ENCODE peak calls at places on chromosomes 12 and 14, in nine cellular contexts. A, H, I, B, R, T, S, P and Z are unnamed samples.

GRCh38 chr14:97408937-97409860 is 612.0 kb downstream of the VRK1 start:
- DNase-seq in I (no peak), B (no peak), A (no peak), T (no peak), H (no peak), S (peak; percentile 53), R (no peak), P (no peak), Z (no peak)

GRCh38 chr14:21025374-21026151 is 702 bp upstream of the NDRG2 start:
- DNase-seq in I (peak; percentile 82), S (peak; percentile 93), B (peak; percentile 31), P (no peak), H (no peak), A (peak; percentile 57), T (no peak), R (no peak), Z (no peak)

GRCh38 chr12:110826592-110827200 is 20.1 kb upstream of the CCDC63 start:
- DNase-seq in A (peak; percentile 84), T (peak; percentile 68), S (peak; percentile 97), I (peak; percentile 89), R (peak; percentile 92), H (no peak), P (peak; percentile 34), B (peak; percentile 76), Z (peak; percentile 78)

GRCh38 chr14:74404435-74404834 is 21.6 kb downstream of the SYNDIG1L start:
- DNase-seq in T (no peak), B (no peak), P (no peak), R (no peak), A (no peak), H (no peak), I (peak; percentile 48), S (peak; percentile 36), Z (no peak)

GRCh38 chr12:6936642-6937480 is 6.8 kb upstream of the RNU7-1 start:
- DNase-seq in P (no peak), I (no peak), B (no peak), R (peak; percentile 82), S (peak; percentile 92), A (no peak), H (no peak), T (no peak), Z (peak; percentile 70)

GRCh38 chr12:115740586-115741155 is 536.8 kb downstream of the MED13L start:
- DNase-seq in H (no peak), A (no peak), B (no peak), P (no peak), T (no peak), R (no peak), I (no peak), S (no peak), Z (no peak)

GRCh38 chr12:126663304-126664094 is 1598.3 kb downstream of the AACS start:
- DNase-seq in T (no peak), A (peak; percentile 11), P (no peak), H (no peak), S (no peak), I (no peak), R (peak; percentile 32), B (peak; percentile 14), Z (peak; percentile 12)

GRCh38 chr12:47312147-47312546 is 232.4 kb upstream of the AMIGO2 start:
- DNase-seq in B (no peak), I (no peak), P (no peak), S (no peak), T (no peak), R (no peak), H (no peak), A (no peak), Z (no peak)

GRCh38 chr12:98274430-98275130 is 240.8 kb upstream of the TMPO start:
- DNase-seq in H (no peak), I (no peak), A (no peak), P (no peak), T (no peak), R (peak; percentile 85), S (no peak), B (no peak), Z (peak; percentile 34)

GRCh38 chr12:95763809-95764253 is 26.7 kb downstream of the NTN4 start:
- DNase-seq in S (no peak), P (no peak), T (no peak), B (no peak), R (no peak), A (peak; percentile 29), I (no peak), H (no peak), Z (no peak)

GRCh38 chr14:100892496-100893227 is 10.9 kb downstream of the RTL1 start:
- DNase-seq in S (peak; percentile 32), T (no peak), A (no peak), H (no peak), R (no peak), I (peak; percentile 24), P (no peak), B (no peak), Z (no peak)

GRCh38 chr14:80538633-80539375 is 327.5 kb upstream of the DIO2 start:
- DNase-seq in B (no peak), I (no peak), P (no peak), A (no peak), S (no peak), R (no peak), H (no peak), T (no peak), Z (no peak)

GRCh38 chr14:51901475-51902024 is 41.1 kb downstream of the GNG2 start:
- DNase-seq in R (no peak), T (no peak), B (no peak), P (no peak), A (no peak), S (no peak), H (no peak), I (no peak), Z (peak; percentile 18)

GRCh38 chr12:132327351-132328171 is 1.8 kb downstream of the GALNT9 start:
- DNase-seq in T (no peak), I (no peak), S (no peak), H (peak; percentile 90), B (no peak), R (no peak), P (peak; percentile 37), A (peak; percentile 25), Z (peak; percentile 50)

GRCh38 chr12:34400423-34400881 is 378.2 kb downstream of the ALG10 start:
- DNase-seq in R (no peak), P (no peak), A (no peak), B (no peak), I (peak; percentile 53), T (no peak), H (peak; percentile 74), S (peak; percentile 74), Z (no peak)

GRCh38 chr14:76022991-76023390 is 37.4 kb downstream of the IFT43 start:
- DNase-seq in B (no peak), H (no peak), P (no peak), R (no peak), I (no peak), A (no peak), T (no peak), S (no peak), Z (no peak)

GRCh38 chr12:104175726-104176247 is 37.8 kb upstream of the NFYB start:
- DNase-seq in T (no peak), R (no peak), I (no peak), H (peak; percentile 77), B (no peak), S (no peak), P (no peak), A (no peak), Z (no peak)

GRCh38 chr12:118125743-118126118 is 10.2 kb upstream of the PEBP1 start:
- DNase-seq in T (no peak), I (peak; percentile 2), R (no peak), B (no peak), S (no peak), P (no peak), H (no peak), A (no peak), Z (no peak)
- H3K4me3 ChIP-seq in T (no peak overlapping the region), I (no peak overlapping the region), R (no peak overlapping the region), B (no peak overlapping the region), S (no peak overlapping the region), P (no peak overlapping the region), H (no peak overlapping the region), A (no peak overlapping the region), Z (no peak overlapping the region)

GRCh38 chr12:101969-102878 is 35.7 kb downstream of the IQSEC3 start:
- DNase-seq in S (no peak), P (no peak), B (peak; percentile 54), R (peak; percentile 25), I (no peak), H (no peak), A (no peak), T (no peak), Z (no peak)
- H3K4me3 ChIP-seq in S (no peak overlapping the region), P (no peak overlapping the region), B (no peak overlapping the region), R (no peak overlapping the region), I (no peak overlapping the region), H (no peak overlapping the region), A (no peak overlapping the region), T (no peak overlapping the region), Z (no peak overlapping the region)

GRCh38 chr12:106584104-106585064 is 1.6 kb downstream of the RFX4 start:
- DNase-seq in T (no peak), A (no peak), S (no peak), H (no peak), I (no peak), B (peak; percentile 49), R (no peak), P (no peak), Z (no peak)
- H3K4me3 ChIP-seq in T (no peak overlapping the region), A (no peak overlapping the region), S (no peak overlapping the region), H (peak overlapping the region; percentile 21), I (no peak overlapping the region), B (peak overlapping the region; percentile 63), R (no peak overlapping the region), P (no peak overlapping the region), Z (no peak overlapping the region)

GRCh38 chr14:104138098-104138890 is at the start of gene KIF26A:
- DNase-seq in H (no peak), I (peak; percentile 77), R (no peak), P (no peak), B (peak; percentile 82), A (peak; percentile 38), S (peak; percentile 82), T (no peak), Z (peak; percentile 60)

GRCh38 chr14:104135904-104136471 is 2.4 kb upstream of the KIF26A start:
- DNase-seq in A (peak; percentile 19), P (no peak), I (peak; percentile 71), T (no peak), H (no peak), B (no peak), S (no peak), R (no peak), Z (no peak)

GRCh38 chr14:104136472-104137296 is 1.7 kb upstream of the KIF26A start:
- DNase-seq in I (peak; percentile 68), T (no peak), R (no peak), H (no peak), P (no peak), B (no peak), S (peak; percentile 84), A (peak; percentile 4), Z (peak; percentile 29)

GRCh38 chr14:104138891-104139459 is 588 bp downstream of the KIF26A start:
- DNase-seq in T (no peak), S (peak; percentile 83), H (no peak), B (no peak), R (no peak), A (peak; percentile 8), P (no peak), I (peak; percentile 70), Z (no peak)

GRCh38 chr14:104137297-104138097 is 890 bp upstream of the KIF26A start:
- DNase-seq in B (peak; percentile 84), H (no peak), A (peak; percentile 73), R (peak; percentile 43), S (peak; percentile 91), P (no peak), I (peak; percentile 90), T (peak; percentile 36), Z (peak; percentile 14)
- H3K4me3 ChIP-seq in B (peak overlapping the region; percentile 67), H (peak overlapping the region; percentile 56), A (no peak overlapping the region), R (no peak overlapping the region), S (peak overlapping the region; percentile 28), P (no peak overlapping the region), I (peak overlapping the region; percentile 5), T (peak overlapping the region; percentile 52), Z (peak overlapping the region; percentile 60)